ENCODE peak calls at places on chromosomes 13 and 19, in four cellular contexts. H is HFFc6, P is Right ventricle myocardium superior, O is HS-5. Q is an unnamed sample.

GRCh38 chr19:2912306-2912705 is 11.6 kb downstream of the ZNF57 start:
- DNase-seq in H (no peak), P (no peak), O (no peak), Q (no peak)

GRCh38 chr19:22882797-22883196 is 50.7 kb downstream of the ZNF723 start:
- DNase-seq in H (peak), P (no peak), O (no peak), Q (no peak)

GRCh38 chr13:24183741-24184182 is 23.2 kb downstream of the SPATA13 start:
- DNase-seq in H (no peak), P (no peak), O (no peak), Q (no peak)

GRCh38 chr13:22061371-22061805 is 390.5 kb downstream of the FGF9 start:
- DNase-seq in H (no peak), P (no peak), O (no peak), Q (no peak)

GRCh38 chr13:52804202-52804641 is 44.2 kb downstream of the PCDH8 start:
- DNase-seq in H (no peak), P (no peak), O (no peak), Q (no peak)

GRCh38 chr13:51318876-51319275 is 20.6 kb upstream of the SERPINE3 start:
- DNase-seq in H (no peak), P (no peak), O (no peak), Q (no peak)

GRCh38 chr13:27043013-27043412 is 128.6 kb downstream of the USP12 start:
- DNase-seq in H (peak), P (no peak), O (peak), Q (no peak)

GRCh38 chr19:48635966-48636858 is 967 bp downstream of the DBP start:
- DNase-seq in H (no peak), P (no peak), O (no peak), Q (no peak)

GRCh38 chr19:39166571-39167391 is 30.0 kb upstream of the NCCRP1 start:
- DNase-seq in H (no peak), P (peak), O (no peak), Q (peak)

GRCh38 chr13:41782086-41782485 is 178.8 kb downstream of the VWA8 start:
- DNase-seq in H (no peak), P (no peak), O (no peak), Q (no peak)

GRCh38 chr19:8340341-8341096 is 2.5 kb downstream of the KANK3 start:
- DNase-seq in H (no peak), P (peak), O (no peak), Q (peak)

GRCh38 chr13:68666774-68667397 is 1436.8 kb upstream of the PCDH9 start:
- DNase-seq in H (no peak), P (no peak), O (no peak), Q (no peak)

GRCh38 chr19:44808463-44809371 is at the start of gene BCAM:
- DNase-seq in H (no peak), P (peak), O (no peak), Q (peak)